ENCODE peak calls at places on chromosomes 2 and 18, in five cellular contexts. T is prostate gland, A is heart left ventricle, Y is uterus, V is HepG2. B is an unnamed sample.
A peak's percentile ranks its signal among the peaks of the same experiment; 100 is the strongest.

GRCh38 chr2:222445226-222445625 is 20.9 kb downstream of the SGPP2 start:
- DNase-seq in T (no peak), A (no peak), Y (no peak), V (no peak), B (no peak)

GRCh38 chr18:45408218-45408617 is 207.1 kb upstream of the SLC14A2 start:
- DNase-seq in T (no peak), A (no peak), Y (no peak), V (no peak), B (no peak)

GRCh38 chr2:112869258-112869842 is 32.8 kb upstream of the IL1B start:
- DNase-seq in T (peak; percentile 95), A (peak; percentile 66), Y (peak; percentile 18), V (no peak), B (peak; percentile 81)

GRCh38 chr18:10687161-10687925 is 161.5 kb downstream of the NAPG start:
- DNase-seq in T (no peak), A (no peak), Y (no peak), V (no peak), B (no peak)

GRCh38 chr18:8882632-8883408 is 177.5 kb downstream of the MTCL1 start:
- DNase-seq in T (no peak), A (no peak), Y (no peak), V (peak; percentile 21), B (no peak)

GRCh38 chr2:223442874-223443273 is 159.3 kb downstream of the SCG2 start:
- DNase-seq in T (no peak), A (no peak), Y (no peak), V (no peak), B (no peak)

GRCh38 chr2:78861546-78861945 is 164.0 kb upstream of the REG3G start:
- DNase-seq in T (no peak), A (no peak), Y (no peak), V (peak; percentile 51), B (no peak)

GRCh38 chr2:203535078-203535783 is at the start of gene RAPH1:
- DNase-seq in T (peak; percentile 83), A (peak; percentile 90), Y (peak; percentile 78), V (peak; percentile 75), B (peak; percentile 69)

GRCh38 chr2:75894170-75894569 is 183.5 kb upstream of the GCFC2 start:
- DNase-seq in T (no peak), A (no peak), Y (no peak), V (no peak), B (no peak)

GRCh38 chr18:77360315-77361186 is 110.9 kb downstream of the GALR1 start:
- DNase-seq in T (no peak), A (no peak), Y (no peak), V (no peak), B (no peak)

GRCh38 chr2:96321230-96322103 is 3.6 kb upstream of the ITPRIPL1 start:
- DNase-seq in T (no peak), A (peak; percentile 61), Y (no peak), V (peak; percentile 14), B (peak; percentile 42)
- TF ChIP-seq POLR2A in T (no peak), A (no peak), Y (no peak), V (no peak), B (no peak)

GRCh38 chr2:237732790-237733349 is 65.7 kb upstream of the RBM44 start:
- DNase-seq in T (peak; percentile 54), A (peak; percentile 75), Y (no peak), V (no peak), B (no peak)
- H3K4me3 ChIP-seq in T (no peak overlapping the region), A (no peak overlapping the region), Y (no peak overlapping the region), V (no peak overlapping the region), B (no peak overlapping the region)

GRCh38 chr2:45610281-45611019 is 617 bp downstream of the SRBD1 start:
- DNase-seq in T (peak; percentile 42), A (peak; percentile 48), Y (peak; percentile 44), V (peak; percentile 80), B (peak; percentile 86)
- TF ChIP-seq CTCF in T (no peak), A (peak; percentile 48), Y (no peak), V (peak; percentile 73), B (no peak)

DNA sequence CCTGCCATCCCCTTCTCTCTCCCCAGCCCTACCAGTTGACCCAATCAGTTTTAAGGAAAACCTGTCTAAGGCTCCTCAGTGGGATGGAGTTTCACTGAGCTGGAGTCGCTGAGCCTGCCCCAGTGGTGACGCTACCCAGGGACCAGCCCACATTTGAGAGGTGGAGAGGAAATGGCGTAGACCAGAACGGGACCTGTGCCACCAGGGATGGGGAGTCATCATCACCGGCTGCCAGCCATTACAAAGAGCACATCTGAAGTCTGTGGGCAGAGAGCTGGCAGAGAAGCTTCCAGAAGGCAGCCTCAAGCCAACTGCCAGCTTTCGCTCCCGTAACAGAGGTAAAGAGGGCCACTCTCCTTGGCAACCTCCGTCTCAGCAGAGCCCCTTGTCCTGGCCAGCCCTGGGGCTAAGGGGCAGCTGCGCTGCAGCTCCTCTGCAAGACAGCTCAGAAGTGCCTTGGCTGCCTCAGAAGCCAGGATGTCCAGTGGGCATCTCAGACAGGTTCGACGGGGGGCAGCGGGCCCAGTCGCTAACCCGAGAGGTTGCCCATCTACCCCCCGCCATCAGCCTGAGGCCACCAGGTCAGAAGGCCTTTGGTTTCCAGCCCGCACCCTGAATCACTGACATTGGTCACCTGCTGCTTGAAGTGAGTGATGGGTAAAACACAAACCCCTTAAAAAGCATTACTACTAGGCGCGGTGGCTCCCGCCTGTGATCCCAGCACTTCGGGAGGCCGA is 15.4 kb downstream of the SDC1 start:
- DNase-seq in T (peak; percentile 73), A (no peak), Y (no peak), V (no peak), B (peak; percentile 77)
- TF ChIP-seq POLR2A in T (peak; percentile 70), A (no peak), Y (no peak), V (no peak), B (no peak)

GRCh38 chr2:152518656-152519580 is 183.9 kb downstream of the FMNL2 start:
- DNase-seq in T (no peak), A (no peak), Y (no peak), V (no peak), B (no peak)
- H3K4me3 ChIP-seq in T (no peak overlapping the region), A (no peak overlapping the region), Y (no peak overlapping the region), V (no peak overlapping the region), B (no peak overlapping the region)

DNA sequence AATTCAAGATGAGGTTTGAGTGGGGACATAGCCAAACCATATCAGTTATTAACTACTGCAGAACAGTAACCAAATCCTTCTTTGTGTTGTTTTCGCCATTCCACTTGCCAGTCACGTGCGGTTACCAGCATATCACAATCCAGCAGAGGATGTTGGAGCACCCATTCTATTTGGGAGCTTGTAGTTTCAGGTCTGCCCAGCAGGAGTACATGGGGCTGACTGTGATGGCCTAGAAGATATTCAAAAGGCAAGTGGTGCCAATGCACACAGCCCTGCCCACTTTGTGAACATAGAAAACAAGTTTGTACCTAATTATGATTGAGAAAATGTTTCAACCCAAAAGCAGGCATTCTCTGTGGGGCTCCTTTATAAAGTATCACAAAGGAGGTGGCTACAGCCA is 57.0 kb downstream of the ZNF519 start:
- DNase-seq in T (no peak), A (no peak), Y (no peak), V (no peak), B (no peak)
- TF ChIP-seq CTCF in T (no peak), A (no peak), Y (no peak), V (no peak), B (no peak)

GRCh38 chr2:37672870-37673184 is 1.4 kb upstream of the CDC42EP3 start:
- DNase-seq in T (no peak), A (no peak), Y (no peak), V (no peak), B (no peak)

GRCh38 chr2:37670378-37671012 is 947 bp downstream of the CDC42EP3 start:
- DNase-seq in T (no peak), A (peak; percentile 39), Y (no peak), V (no peak), B (no peak)

GRCh38 chr2:37672104-37672869 is 845 bp upstream of the CDC42EP3 start:
- DNase-seq in T (peak; percentile 70), A (peak; percentile 84), Y (peak; percentile 81), V (peak; percentile 34), B (peak; percentile 34)

GRCh38 chr2:37671816-37672103 is 318 bp upstream of the CDC42EP3 start:
- DNase-seq in T (no peak), A (no peak), Y (no peak), V (no peak), B (no peak)

DNA sequence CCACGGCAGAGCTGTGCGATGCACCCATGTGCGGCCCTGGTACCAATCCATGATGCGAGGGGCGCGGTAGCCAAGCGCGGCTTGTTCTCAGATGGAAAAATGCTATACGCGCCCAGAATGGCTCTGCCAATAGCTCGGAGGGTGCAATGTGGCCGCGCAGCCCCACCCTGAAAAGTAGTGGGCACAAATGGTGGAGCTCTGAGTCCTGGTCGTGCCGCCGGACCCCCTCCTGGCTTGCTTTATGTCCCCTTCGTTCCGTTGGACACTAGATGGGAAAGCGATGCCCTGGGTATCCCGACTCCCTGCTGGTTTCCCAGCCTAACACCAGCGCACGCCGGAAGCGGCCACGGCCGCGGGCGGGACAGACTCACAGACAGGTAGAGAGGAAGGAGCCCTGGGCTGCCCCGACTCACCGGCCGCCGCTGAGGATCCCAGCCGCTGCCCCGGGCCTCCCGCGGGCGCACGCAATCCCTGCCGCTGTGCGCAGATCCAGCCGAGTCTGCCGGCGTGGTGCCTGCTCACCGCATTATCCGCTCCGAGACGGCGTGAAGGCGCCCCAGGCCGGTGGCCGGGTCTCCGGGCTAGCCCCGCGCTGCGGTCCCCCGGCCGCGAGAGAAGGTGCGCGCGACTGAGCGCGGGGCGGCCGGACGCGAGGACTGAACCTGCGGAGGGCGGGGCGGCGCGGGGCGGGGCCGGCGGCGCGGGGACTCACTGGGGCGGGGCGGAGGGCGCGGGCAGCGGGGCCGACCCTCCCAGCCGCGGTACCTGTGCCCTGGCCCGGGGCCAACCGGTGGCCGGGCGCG is at the start of gene CDC42EP3:
- DNase-seq in T (peak; percentile 74), A (peak; percentile 79), Y (peak; percentile 71), V (no peak), B (peak; percentile 89)
- TF ChIP-seq POLR2A in T (peak; percentile 86), A (no peak), Y (peak; percentile 92), V (no peak), B (no peak)

DNA sequence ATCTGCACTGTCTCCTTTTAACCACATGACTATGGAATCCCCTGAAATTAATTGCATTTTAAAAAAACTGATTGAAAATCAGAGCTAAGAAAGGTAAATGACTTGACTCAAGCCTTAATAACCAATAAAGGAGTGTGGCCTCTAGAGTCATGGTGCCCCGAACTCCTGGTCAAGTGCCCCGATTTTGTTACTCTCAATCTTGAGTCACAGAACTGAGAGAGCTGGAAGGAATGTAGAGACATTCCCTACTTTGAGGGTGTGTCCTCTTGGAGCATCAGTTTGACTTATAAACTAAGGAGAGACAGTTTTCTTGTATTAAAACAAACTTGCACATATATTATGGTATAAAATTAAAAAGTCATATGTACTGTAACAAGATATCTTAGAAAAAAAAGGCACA is 2.4 kb downstream of the WDR43 start:
- DNase-seq in T (no peak), A (no peak), Y (no peak), V (no peak), B (no peak)
- H3K4me3 ChIP-seq in T (no peak overlapping the region), A (no peak overlapping the region), Y (no peak overlapping the region), V (peak overlapping the region; percentile 100), B (no peak overlapping the region)

DNA sequence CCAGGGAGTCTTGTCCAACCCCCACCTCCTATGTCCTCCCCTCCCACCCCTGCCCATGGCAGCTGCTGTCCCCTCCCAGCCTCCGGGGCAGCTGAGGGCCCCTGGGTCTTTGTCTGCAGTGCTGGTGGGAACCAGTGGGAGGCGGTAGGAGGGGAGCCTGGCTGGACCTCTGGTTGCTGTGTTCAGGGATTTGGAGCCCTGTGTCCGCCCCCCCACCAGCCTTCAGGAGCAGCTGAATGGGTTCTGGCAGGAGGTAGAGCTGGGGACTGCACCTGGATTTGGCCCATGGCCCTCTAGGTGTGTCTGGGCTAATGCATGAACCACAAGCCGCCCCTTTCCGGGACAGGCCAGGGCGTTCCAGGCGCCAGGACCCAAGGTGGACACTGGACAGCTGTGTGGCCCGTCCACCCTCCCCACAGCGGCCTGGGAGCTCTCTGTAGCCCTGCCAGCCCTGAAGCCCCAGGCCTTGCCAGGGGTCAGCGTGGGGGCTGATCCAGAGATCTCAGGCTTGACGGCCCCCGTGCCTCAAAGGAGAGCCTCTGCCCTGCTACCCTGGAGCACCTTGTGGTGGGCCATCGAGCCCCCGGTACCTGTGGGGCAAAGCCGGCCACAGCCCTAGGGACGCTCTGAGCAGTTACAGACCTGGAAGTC is 25.4 kb downstream of the GPC1 start:
- DNase-seq in T (no peak), A (peak; percentile 4), Y (peak; percentile 15), V (no peak), B (peak; percentile 76)
- TF ChIP-seq CTCF in T (no peak), A (no peak), Y (no peak), V (no peak), B (no peak)